ENCODE peak calls at places on chromosomes 12 and 14, in nine cellular contexts. R is stomach, D is cardiac muscle cell, N is SK-N-SH, J is lower leg skin, A is AG09309, T is Panc1, B is cardiac fibroblast, E is foreskin fibroblast. M is an unnamed sample.

GRCh38 chr14:52327374-52328226 is 13.5 kb downstream of the PTGER2 start:
- DNase-seq in T (peak), B (peak), A (no peak), J (no peak), R (no peak), D (no peak), N (no peak), E (peak), M (peak)

GRCh38 chr12:6943387-6943718 is 263 bp upstream of the RNU7-1 start:
- DNase-seq in A (peak), B (peak), T (peak), R (peak), E (peak), N (peak), J (peak), D (peak), M (peak)

GRCh38 chr14:64279719-64280668 is 14.2 kb downstream of the ESR2 start:
- DNase-seq in A (no peak), E (no peak), N (no peak), R (peak), D (no peak), B (peak), T (no peak), J (no peak), M (no peak)

GRCh38 chr14:77128414-77128891 is 13.1 kb downstream of the ZDHHC22 start:
- DNase-seq in E (peak), N (no peak), D (no peak), A (no peak), B (peak), T (no peak), J (no peak), R (no peak), M (no peak)

GRCh38 chr12:31215521-31216232 is 110.3 kb downstream of the SINHCAF start:
- DNase-seq in D (no peak), N (no peak), T (no peak), B (no peak), R (no peak), A (no peak), J (no peak), E (no peak), M (no peak)

GRCh38 chr12:97552410-97553050 is 89.9 kb downstream of the RMST start:
- DNase-seq in R (no peak), B (no peak), E (no peak), A (no peak), T (no peak), J (no peak), N (no peak), D (no peak), M (no peak)

GRCh38 chr12:93041416-93041815 is 112.3 kb upstream of the EEA1 start:
- DNase-seq in R (no peak), J (no peak), E (no peak), B (no peak), N (no peak), D (no peak), T (no peak), A (no peak), M (no peak)

GRCh38 chr14:96688629-96689028 is 108.6 kb upstream of the VRK1 start:
- DNase-seq in D (no peak), N (no peak), T (no peak), A (no peak), B (no peak), E (no peak), R (no peak), J (no peak), M (no peak)

GRCh38 chr12:6765634-6766581 is at the start of gene PTMS:
- DNase-seq in T (no peak), J (peak), A (peak), R (peak), N (peak), E (peak), B (peak), D (peak), M (peak)

GRCh38 chr14:73467377-73467776 is 9.0 kb upstream of the NUMB start:
- DNase-seq in R (no peak), J (no peak), N (no peak), D (no peak), B (peak), T (no peak), A (no peak), E (no peak), M (peak)

GRCh38 chr14:93493054-93493453 is 62.3 kb downstream of the UNC79 start:
- DNase-seq in T (no peak), N (no peak), A (no peak), D (peak), J (no peak), R (no peak), E (no peak), B (no peak), M (no peak)

GRCh38 chr14:75011356-75012097 is 8.8 kb downstream of the EIF2B2 start:
- DNase-seq in R (no peak), E (peak), N (no peak), T (no peak), D (peak), B (peak), J (no peak), A (peak), M (peak)

GRCh38 chr14:103522028-103522581 is 525 bp downstream of the CKB start:
- DNase-seq in J (no peak), B (no peak), D (peak), N (peak), T (no peak), R (no peak), E (peak), A (no peak), M (no peak)

GRCh38 chr14:35050652-35051051 is 4.6 kb downstream of the FAM177A1 start:
- DNase-seq in N (no peak), A (no peak), E (peak), R (no peak), D (no peak), J (no peak), B (peak), T (no peak), M (peak)

GRCh38 chr14:60087664-60088063 is 4.1 kb upstream of the PCNX4 start:
- DNase-seq in A (no peak), N (no peak), J (no peak), E (no peak), R (no peak), D (no peak), B (no peak), T (no peak), M (no peak)

GRCh38 chr12:4099276-4099675 is 174.3 kb upstream of the CCND2 start:
- DNase-seq in J (no peak), T (no peak), D (no peak), A (no peak), N (no peak), R (no peak), B (no peak), E (no peak), M (no peak)

GRCh38 chr14:73814158-73814557 is 37.5 kb upstream of the PTGR2 start:
- DNase-seq in R (no peak), B (peak), E (no peak), J (no peak), N (no peak), A (no peak), D (no peak), T (no peak), M (no peak)

GRCh38 chr12:58639323-58639934 is 280.9 kb downstream of the LRIG3 start:
- DNase-seq in A (peak), T (no peak), N (no peak), J (no peak), B (peak), D (no peak), R (no peak), E (peak), M (no peak)

GRCh38 chr12:124745891-124746570 is 117.6 kb downstream of the SCARB1 start:
- DNase-seq in E (peak), D (peak), A (peak), R (peak), N (peak), B (peak), T (no peak), J (peak), M (peak)

GRCh38 chr14:54192610-54193009 is 204.2 kb upstream of the CDKN3 start:
- DNase-seq in N (no peak), J (no peak), T (no peak), B (no peak), A (no peak), R (no peak), D (no peak), E (no peak), M (no peak)

GRCh38 chr14:58772814-58773620 is 135.3 kb downstream of the DACT1 start:
- DNase-seq in N (no peak), A (no peak), D (peak), R (no peak), J (no peak), B (no peak), E (no peak), T (no peak), M (peak)

GRCh38 chr12:9813821-9814798 is 13.2 kb upstream of the KLRF1 start:
- DNase-seq in E (peak), T (no peak), A (no peak), J (peak), D (peak), B (peak), N (peak), R (peak), M (peak)

GRCh38 chr12:67671892-67672291 is 23.3 kb downstream of the DYRK2 start:
- DNase-seq in T (no peak), J (no peak), N (no peak), E (no peak), R (no peak), B (no peak), D (no peak), A (no peak), M (no peak)

GRCh38 chr12:51814311-51815088 is 34.0 kb downstream of the FIGNL2 start:
- DNase-seq in T (no peak), D (peak), A (peak), J (no peak), N (peak), R (peak), B (peak), E (peak), M (peak)

GRCh38 chr14:29926228-29926627 is 1.4 kb downstream of the PRKD1 start:
- DNase-seq in N (no peak), R (no peak), A (no peak), B (no peak), T (no peak), J (no peak), D (peak), E (no peak), M (no peak)
- H3K4me3 ChIP-seq in N (peak), R (peak), A (peak), B (peak), T (peak), J (peak), D (peak), E (peak), M (peak)

GRCh38 chr14:99426796-99427346 is 53.8 kb downstream of the SETD3 start:
- DNase-seq in E (no peak), N (no peak), T (no peak), J (no peak), A (no peak), B (no peak), R (no peak), D (no peak), M (no peak)

GRCh38 chr14:99426265-99426664 is 54.4 kb downstream of the SETD3 start:
- DNase-seq in A (no peak), T (no peak), R (no peak), J (no peak), E (no peak), D (no peak), B (no peak), N (no peak), M (no peak)

GRCh38 chr14:99427632-99428315 is 52.9 kb downstream of the SETD3 start:
- DNase-seq in N (no peak), E (peak), A (no peak), T (no peak), B (peak), R (no peak), J (no peak), D (no peak), M (peak)

GRCh38 chr14:99432491-99432890 is 48.2 kb downstream of the SETD3 start:
- DNase-seq in R (no peak), D (no peak), N (no peak), J (no peak), B (no peak), T (no peak), A (no peak), E (no peak), M (no peak)

GRCh38 chr14:99430491-99430890 is 50.2 kb downstream of the SETD3 start:
- DNase-seq in D (peak), R (peak), A (no peak), T (no peak), N (no peak), B (peak), J (no peak), E (no peak), M (no peak)
- TF ChIP-seq CTCF in D (peak), R (peak), A (peak), T (peak), N (no peak), B (peak), J (no peak), E (peak), M (peak)

GRCh38 chr12:47577213-47577612 is 128.6 kb downstream of the RPAP3 start:
- DNase-seq in T (no peak), B (no peak), N (no peak), D (no peak), A (no peak), J (no peak), E (no peak), R (no peak), M (no peak)
- H3K4me3 ChIP-seq in T (no peak), B (no peak), N (no peak), D (no peak), A (no peak), J (no peak), E (no peak), R (no peak), M (no peak)

GRCh38 chr14:81087230-81087629 is 131.8 kb downstream of the TSHR start:
- DNase-seq in N (no peak), E (no peak), T (no peak), R (no peak), D (no peak), A (no peak), B (no peak), J (no peak), M (no peak)

GRCh38 chr14:81095539-81095938 is 125.2 kb downstream of the GTF2A1 start:
- DNase-seq in E (no peak), T (no peak), J (no peak), A (no peak), B (no peak), N (no peak), R (no peak), D (no peak), M (no peak)

GRCh38 chr14:81096656-81097055 is 124.1 kb downstream of the GTF2A1 start:
- DNase-seq in E (no peak), N (no peak), D (no peak), A (no peak), B (no peak), J (no peak), R (no peak), T (no peak), M (no peak)

DNA sequence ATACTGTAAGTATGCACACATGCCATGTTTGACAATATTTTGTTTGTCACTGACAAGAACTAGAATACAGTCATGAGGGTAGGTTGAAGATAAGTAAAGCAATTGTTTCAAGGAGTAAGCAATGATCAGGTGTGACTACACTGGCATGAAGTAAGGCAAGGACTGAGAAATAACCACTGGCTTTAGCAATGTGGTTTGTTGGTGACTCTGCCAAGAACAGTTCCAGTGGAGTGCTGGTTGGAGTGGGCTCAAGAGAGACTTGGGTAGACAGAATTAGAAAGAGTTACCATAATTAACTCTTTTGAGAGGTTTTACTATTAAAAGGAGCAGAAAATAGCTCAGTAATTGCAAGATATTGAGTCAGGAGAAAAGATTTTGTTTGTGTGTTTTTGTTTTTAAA is 129.6 kb downstream of the GTF2A1 start:
- DNase-seq in J (no peak), A (no peak), D (no peak), T (no peak), E (no peak), B (no peak), R (no peak), N (no peak), M (no peak)
- TF ChIP-seq CTCF in J (no peak), A (no peak), D (no peak), T (no peak), E (no peak), B (no peak), R (no peak), N (no peak), M (no peak)